ENCODE peak calls at places on chromosomes 12 and 14, in eight cellular contexts. X, Z, V, J, E, M, P and G are unnamed samples.

GRCh38 chr12:12562016-12562483 is 613 bp downstream of the DUSP16 start:
- DNase-seq in X (no peak), Z (peak; percentile 39), V (peak; percentile 24), J (no peak), E (no peak), M (peak; percentile 62), P (peak; percentile 46), G (peak; percentile 36)

GRCh38 chr12:110822821-110823415 is 23.9 kb upstream of the CCDC63 start:
- DNase-seq in X (no peak), Z (no peak), V (no peak), J (no peak), E (no peak), M (no peak), P (no peak), G (no peak)

GRCh38 chr12:124500232-124501079 is 67.0 kb downstream of the NCOR2 start:
- DNase-seq in X (peak; percentile 83), Z (no peak), V (no peak), J (peak; percentile 37), E (no peak), M (peak; percentile 95), P (peak; percentile 56), G (peak; percentile 76)

GRCh38 chr12:111529424-111530368 is 69.4 kb downstream of the ATXN2 start:
- DNase-seq in X (peak; percentile 29), Z (no peak), V (peak; percentile 65), J (peak; percentile 58), E (no peak), M (peak; percentile 84), P (peak; percentile 41), G (peak; percentile 39)

GRCh38 chr14:58133739-58134138 is 18.3 kb downstream of the ARMH4 start:
- DNase-seq in X (no peak), Z (no peak), V (no peak), J (no peak), E (no peak), M (no peak), P (no peak), G (no peak)

GRCh38 chr14:64637735-64638473 is 66.3 kb upstream of the PLEKHG3 start:
- DNase-seq in X (no peak), Z (no peak), V (no peak), J (no peak), E (no peak), M (no peak), P (no peak), G (no peak)

GRCh38 chr14:104341532-104342434 is 203.4 kb downstream of the KIF26A start:
- DNase-seq in X (peak; percentile 6), Z (no peak), V (no peak), J (peak; percentile 64), E (no peak), M (peak; percentile 95), P (peak; percentile 75), G (peak; percentile 75)

GRCh38 chr14:94754391-94754942 is 15.4 kb downstream of the GSC start:
- DNase-seq in X (no peak), Z (no peak), V (no peak), J (no peak), E (no peak), M (no peak), P (no peak), G (no peak)

GRCh38 chr14:54048736-54049135 is 92.1 kb upstream of the BMP4 start:
- DNase-seq in X (no peak), Z (no peak), V (no peak), J (peak; percentile 92), E (no peak), M (no peak), P (no peak), G (no peak)

GRCh38 chr12:124028560-124028935 is 55.5 kb downstream of the ZNF664 start:
- DNase-seq in X (no peak), Z (no peak), V (no peak), J (no peak), E (no peak), M (no peak), P (no peak), G (peak; percentile 61)

GRCh38 chr12:5498081-5498480 is 66.2 kb downstream of the NTF3 start:
- DNase-seq in X (no peak), Z (no peak), V (no peak), J (no peak), E (no peak), M (no peak), P (no peak), G (no peak)

GRCh38 chr12:65667932-65668331 is 156.4 kb upstream of the HMGA2 start:
- DNase-seq in X (no peak), Z (no peak), V (no peak), J (no peak), E (no peak), M (no peak), P (no peak), G (no peak)

GRCh38 chr12:7995266-7995963 is 37.1 kb upstream of the FOXJ2 start:
- DNase-seq in X (peak; percentile 83), Z (peak; percentile 69), V (peak; percentile 82), J (peak; percentile 77), E (peak; percentile 84), M (peak; percentile 91), P (peak; percentile 69), G (peak; percentile 71)

GRCh38 chr12:46442239-46442638 is 69.7 kb upstream of the SLC38A2 start:
- DNase-seq in X (no peak), Z (no peak), V (no peak), J (no peak), E (no peak), M (no peak), P (no peak), G (no peak)

GRCh38 chr12:29741342-29742241 is 42.1 kb downstream of the TMTC1 start:
- DNase-seq in X (no peak), Z (no peak), V (no peak), J (no peak), E (no peak), M (no peak), P (no peak), G (no peak)

GRCh38 chr14:23776296-23776695 is 140.1 kb downstream of the DHRS2 start:
- DNase-seq in X (no peak), Z (no peak), V (no peak), J (no peak), E (no peak), M (no peak), P (no peak), G (no peak)

GRCh38 chr12:132284071-132284492 is 45.3 kb downstream of the GALNT9 start:
- DNase-seq in X (no peak), Z (no peak), V (no peak), J (no peak), E (no peak), M (no peak), P (no peak), G (no peak)

GRCh38 chr12:89883630-89884364 is 175.2 kb upstream of the ATP2B1 start:
- DNase-seq in X (no peak), Z (no peak), V (no peak), J (no peak), E (no peak), M (peak; percentile 77), P (no peak), G (no peak)

GRCh38 chr14:23942587-23942986 is 11.0 kb upstream of the DHRS4 start:
- DNase-seq in X (no peak), Z (no peak), V (no peak), J (no peak), E (no peak), M (no peak), P (peak; percentile 66), G (no peak)

DNA sequence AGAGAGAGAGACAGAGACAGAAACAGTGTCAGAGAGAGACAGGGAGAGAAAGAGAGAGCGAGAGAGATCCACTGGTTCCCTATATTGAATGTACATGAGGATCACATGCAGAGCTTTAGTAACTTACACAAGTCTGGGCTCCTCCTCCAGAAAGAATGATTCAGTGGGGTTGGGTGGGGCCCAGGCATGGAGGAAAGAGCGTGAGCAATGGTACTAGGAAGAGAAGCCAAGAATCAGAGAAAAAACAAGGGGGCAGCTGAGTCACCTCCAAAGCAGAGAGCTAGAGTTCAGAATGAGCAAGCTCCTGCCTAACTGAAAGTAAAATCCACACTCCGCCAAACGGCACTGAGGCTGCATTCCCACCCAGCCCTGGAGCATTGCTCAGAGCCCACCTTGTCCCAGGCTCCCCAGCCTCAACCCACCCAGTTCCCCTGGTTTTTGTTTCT is 670.1 kb upstream of the TBX3 start:
- DNase-seq in X (no peak), Z (no peak), V (no peak), J (peak; percentile 18), E (no peak), M (no peak), P (no peak), G (peak; percentile 3)
- H3K4me3 ChIP-seq in X (peak overlapping the region; percentile 49), Z (peak overlapping the region; percentile 49), V (no peak overlapping the region), J (peak overlapping the region; percentile 67), E (peak overlapping the region; percentile 28), M (no peak overlapping the region), P (no peak overlapping the region), G (no peak overlapping the region)

GRCh38 chr12:49728446-49728845 is 12.9 kb upstream of the TMBIM6 start:
- DNase-seq in X (no peak), Z (no peak), V (no peak), J (no peak), E (no peak), M (no peak), P (no peak), G (no peak)

GRCh38 chr12:49730568-49731101 is 10.7 kb upstream of the TMBIM6 start:
- DNase-seq in X (no peak), Z (no peak), V (no peak), J (no peak), E (no peak), M (no peak), P (no peak), G (no peak)

GRCh38 chr12:49730050-49730449 is 11.3 kb upstream of the TMBIM6 start:
- DNase-seq in X (no peak), Z (no peak), V (no peak), J (no peak), E (no peak), M (no peak), P (no peak), G (no peak)

GRCh38 chr12:49733219-49734017 is 7.9 kb upstream of the TMBIM6 start:
- DNase-seq in X (no peak), Z (no peak), V (no peak), J (peak; percentile 39), E (no peak), M (peak; percentile 63), P (no peak), G (no peak)
- TF ChIP-seq CTCF in X (no peak), Z (no peak), V (no peak), J (peak; percentile 47), E (no peak), M (peak; percentile 68), P (no peak), G (no peak)

DNA sequence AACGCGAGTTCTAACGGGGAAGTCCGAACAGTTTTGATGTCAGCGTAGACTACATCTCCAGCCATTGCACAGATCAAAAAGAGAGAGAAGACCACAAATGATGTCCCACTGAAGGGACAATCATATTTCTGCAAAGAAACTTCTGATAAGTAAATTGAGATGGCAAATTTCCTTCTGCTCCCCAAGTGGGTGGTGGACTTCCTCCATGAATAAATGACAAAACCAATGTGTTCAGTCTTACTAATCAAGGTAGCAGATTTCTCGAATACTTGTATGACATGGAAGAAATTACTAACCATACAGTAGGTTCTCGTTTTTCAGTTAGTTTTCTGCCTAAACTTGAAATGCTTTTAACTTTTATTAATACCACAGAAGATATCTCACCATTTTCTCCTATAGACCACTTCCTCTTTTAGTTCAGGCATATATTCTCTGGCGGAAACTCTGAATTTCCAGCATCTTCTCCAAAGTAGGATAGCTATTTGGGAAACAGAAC is at the start of gene CLECL1:
- DNase-seq in X (no peak), Z (no peak), V (no peak), J (no peak), E (no peak), M (no peak), P (no peak), G (no peak)
- H3K4me3 ChIP-seq in X (no peak within 1 kb of the TSS), Z (no peak within 1 kb of the TSS), V (no peak within 1 kb of the TSS), J (no peak within 1 kb of the TSS), E (no peak within 1 kb of the TSS), M (no peak within 1 kb of the TSS), P (no peak within 1 kb of the TSS), G (no peak within 1 kb of the TSS)

GRCh38 chr14:70873627-70874026 is 33.6 kb upstream of the PCNX1 start:
- DNase-seq in X (no peak), Z (no peak), V (no peak), J (peak; percentile 38), E (no peak), M (no peak), P (no peak), G (no peak)
- TF ChIP-seq CTCF in X (no peak), Z (no peak), V (no peak), J (peak; percentile 49), E (no peak), M (peak; percentile 23), P (no peak), G (no peak)